ENCODE peak calls at places on chromosome 18, in nine cellular contexts. A is choroid plexus epithelial cell, G is Calu3, O is A549, Y is GM13977, L is NB4, R is cardiac muscle cell, E is IMR-90, H is sigmoid colon. Q is an unnamed sample.

GRCh38 chr18:26777316-26778053 is 88.0 kb downstream of the AQP4 start:
- DNase-seq in R (peak), G (no peak), A (peak), L (no peak), Y (no peak), H (no peak), O (no peak), E (no peak), Q (no peak)

GRCh38 chr18:58321986-58322385 is 278.0 kb downstream of the NEDD4L start:
- DNase-seq in H (peak), R (peak), Y (peak), G (peak), E (peak), A (peak), L (peak), O (peak), Q (peak)

GRCh38 chr18:49869354-49869753 is 56.0 kb upstream of the ACAA2 start:
- DNase-seq in Y (no peak), H (no peak), R (no peak), L (no peak), O (no peak), E (no peak), G (no peak), A (no peak), Q (no peak)

GRCh38 chr18:10265560-10266235 is 188.7 kb upstream of the APCDD1 start:
- DNase-seq in L (peak), E (no peak), O (no peak), G (peak), H (no peak), Y (no peak), R (no peak), A (no peak), Q (no peak)

GRCh38 chr18:37612519-37612918 is 46.9 kb upstream of the CELF4 start:
- DNase-seq in E (no peak), G (no peak), O (no peak), L (no peak), Y (no peak), A (no peak), H (no peak), R (peak), Q (no peak)

GRCh38 chr18:32911660-32912284 is 138.9 kb upstream of the KLHL14 start:
- DNase-seq in H (no peak), E (peak), A (peak), Y (no peak), G (no peak), O (no peak), R (no peak), L (no peak), Q (no peak)

GRCh38 chr18:13266208-13267100 is 47.9 kb downstream of the LDLRAD4 start:
- DNase-seq in E (no peak), A (no peak), O (no peak), Y (no peak), H (no peak), G (no peak), L (no peak), R (no peak), Q (no peak)

GRCh38 chr18:5534845-5535244 is 9.0 kb downstream of the EPB41L3 start:
- DNase-seq in A (peak), O (no peak), G (no peak), L (no peak), H (no peak), R (no peak), Y (no peak), E (no peak), Q (no peak)

GRCh38 chr18:24490545-24490944 is 30.1 kb downstream of the HRH4 start:
- DNase-seq in R (peak), L (no peak), H (no peak), Y (no peak), G (no peak), O (no peak), E (peak), A (no peak), Q (no peak)

GRCh38 chr18:44093253-44093652 is 587.4 kb upstream of the SETBP1 start:
- DNase-seq in H (no peak), A (peak), O (no peak), E (no peak), R (peak), G (no peak), Y (no peak), L (no peak), Q (no peak)
- TF ChIP-seq CTCF in H (no peak), A (no peak), O (no peak), E (no peak), R (no peak), G (no peak), Y (no peak), L (no peak), Q (no peak)

GRCh38 chr18:11752116-11752911 is 63.2 kb downstream of the GNAL start:
- DNase-seq in O (peak), H (no peak), R (peak), A (peak), L (peak), E (peak), G (no peak), Y (peak), Q (peak)
- TF ChIP-seq CTCF in O (no peak), H (no peak), R (no peak), A (no peak), L (no peak), E (no peak), G (no peak), Y (no peak), Q (no peak)

GRCh38 chr18:46222710-46223360 is 118.7 kb downstream of the HAUS1 start:
- DNase-seq in O (no peak), R (peak), H (no peak), Y (no peak), G (no peak), E (no peak), L (peak), A (no peak), Q (no peak)

GRCh38 chr18:46222093-46222492 is 117.9 kb downstream of the HAUS1 start:
- DNase-seq in Y (no peak), A (no peak), R (no peak), L (no peak), E (no peak), G (no peak), O (no peak), H (no peak), Q (no peak)

GRCh38 chr18:46220116-46220515 is 115.9 kb downstream of the HAUS1 start:
- DNase-seq in R (peak), A (peak), H (no peak), L (no peak), Y (no peak), G (no peak), O (no peak), E (peak), Q (no peak)

GRCh38 chr18:46226461-46226860 is 122.3 kb downstream of the HAUS1 start:
- DNase-seq in H (no peak), O (no peak), E (peak), G (no peak), L (no peak), A (peak), Y (no peak), R (peak), Q (no peak)

DNA sequence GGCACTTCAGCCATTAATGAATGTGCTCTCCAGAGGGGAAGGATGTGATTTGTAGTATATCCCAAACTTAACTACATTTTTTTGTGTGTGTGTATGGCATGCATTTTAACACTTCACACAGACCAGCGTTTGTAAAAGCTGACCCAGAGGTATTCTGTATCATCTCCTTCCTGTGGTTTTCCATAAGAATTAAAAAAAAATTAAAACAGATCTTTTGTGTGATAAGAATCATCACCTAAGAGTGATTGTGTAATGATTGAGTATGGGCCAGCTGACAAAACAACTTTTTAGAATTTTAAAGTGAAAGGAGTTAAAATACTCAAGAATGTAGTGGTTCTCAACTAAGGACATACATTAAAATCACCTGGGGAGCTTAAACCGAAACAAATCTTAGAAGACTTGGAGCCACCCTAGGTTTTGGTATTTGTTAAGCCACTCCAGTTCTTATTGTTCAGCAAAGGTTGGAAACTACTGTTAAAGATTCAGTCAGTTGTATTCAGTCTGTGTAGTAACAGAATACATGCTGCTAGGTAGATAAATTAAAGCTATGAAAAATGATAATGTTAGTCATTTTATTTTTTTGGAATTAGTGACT is 120.1 kb downstream of the HAUS1 start:
- DNase-seq in E (no peak), G (no peak), H (no peak), A (peak), Y (no peak), R (no peak), L (no peak), O (no peak), Q (no peak)
- TF ChIP-seq CTCF in E (no peak), G (no peak), H (no peak), A (no peak), Y (no peak), R (no peak), L (no peak), O (no peak), Q (no peak)

GRCh38 chr18:3248062-3248669 is 565 bp downstream of the MYL12A start:
- DNase-seq in A (peak), E (peak), G (no peak), H (peak), Y (no peak), R (peak), O (no peak), L (peak), Q (no peak)
- TF ChIP-seq CTCF in A (no peak), E (no peak), G (no peak), H (no peak), Y (no peak), R (no peak), O (no peak), L (no peak), Q (no peak)

GRCh38 chr18:63422087-63422861 is at the start of gene VPS4B:
- DNase-seq in R (peak), L (peak), O (peak), G (peak), Y (peak), E (peak), H (peak), A (peak), Q (peak)
- TF ChIP-seq CTCF in R (no peak), L (no peak), O (no peak), G (no peak), Y (no peak), E (no peak), H (no peak), A (no peak), Q (no peak)

DNA sequence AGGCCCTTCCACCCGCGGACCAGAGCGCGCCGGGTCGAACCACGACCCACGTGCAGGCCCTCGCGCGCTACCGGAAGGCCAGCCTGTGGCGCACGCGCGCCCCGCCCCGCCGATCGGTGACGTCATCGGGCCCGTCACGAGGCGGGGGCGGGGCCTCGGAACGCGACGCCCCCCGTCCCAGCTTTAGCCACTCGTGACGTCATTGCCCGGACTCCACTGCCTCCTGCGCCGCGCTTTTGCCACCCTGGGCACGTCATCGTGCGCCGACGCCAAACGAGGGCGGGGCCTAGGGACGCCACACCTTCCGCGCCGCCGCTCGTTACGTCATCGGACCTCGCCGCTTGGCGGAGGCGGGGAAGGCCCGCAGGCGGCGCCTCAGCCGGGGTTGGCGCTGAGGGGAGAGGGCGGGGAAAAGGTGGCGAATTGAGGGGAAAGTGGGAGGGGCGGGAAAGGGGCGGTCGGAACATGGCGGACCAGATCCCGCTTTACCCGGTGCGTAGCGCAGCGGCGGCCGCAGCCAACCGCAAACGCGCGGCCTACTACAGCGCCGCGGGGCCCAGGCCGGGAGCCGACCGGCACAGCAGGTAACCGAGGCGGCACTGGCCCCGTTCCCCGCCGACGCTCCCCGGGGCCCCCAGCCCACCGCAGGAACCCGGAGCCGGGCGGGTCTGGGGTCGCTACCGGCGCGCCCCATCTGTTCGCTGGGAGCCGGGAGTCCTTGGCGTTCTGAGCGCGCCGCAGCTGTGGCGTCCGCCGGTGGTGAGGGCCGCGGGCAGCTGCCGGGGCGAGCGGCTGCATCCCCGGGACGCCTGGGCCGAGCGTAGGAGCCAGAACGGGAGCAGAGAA is at the start of gene ATP9B:
- DNase-seq in R (peak), G (peak), L (peak), E (peak), Y (peak), A (peak), O (peak), H (peak), Q (peak)
- TF ChIP-seq CTCF in R (no peak), G (no peak), L (no peak), E (no peak), Y (no peak), A (peak), O (no peak), H (no peak), Q (no peak)

GRCh38 chr18:34322365-34323289 is 97.9 kb upstream of the NOL4 start:
- DNase-seq in H (no peak), E (peak), R (peak), A (peak), Y (peak), L (peak), O (peak), G (peak), Q (peak)
- TF ChIP-seq CTCF in H (peak), E (peak), R (peak), A (peak), Y (peak), L (peak), O (peak), G (peak), Q (peak)

GRCh38 chr18:27778925-27779324 is 398.0 kb downstream of the CDH2 start:
- DNase-seq in G (no peak), O (no peak), A (no peak), R (no peak), E (no peak), Y (no peak), L (no peak), H (no peak), Q (no peak)

GRCh38 chr18:27780061-27780740 is 396.7 kb downstream of the CDH2 start:
- DNase-seq in A (peak), H (no peak), E (no peak), Y (no peak), L (no peak), O (no peak), G (no peak), R (peak), Q (no peak)

DNA sequence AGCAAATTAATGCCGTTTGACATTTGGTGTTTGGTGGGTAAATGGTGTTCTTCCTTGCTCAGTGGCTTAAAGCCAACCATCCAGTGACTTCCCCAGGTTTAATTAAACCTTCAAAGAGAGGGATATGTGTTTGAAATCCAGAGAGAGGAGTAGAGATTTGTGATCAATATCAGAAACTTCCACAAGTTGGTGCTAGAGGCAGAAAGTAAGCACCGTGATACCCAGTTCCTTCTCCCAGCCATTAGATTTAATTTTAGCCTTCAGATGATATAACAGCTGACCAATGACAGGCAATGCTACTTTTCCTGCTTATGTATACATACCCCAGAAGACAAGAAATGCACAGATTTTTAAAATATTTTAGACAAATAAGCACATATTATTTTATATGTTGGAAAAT is 398.5 kb downstream of the CDH2 start:
- DNase-seq in L (no peak), H (no peak), Y (no peak), A (peak), G (no peak), E (peak), O (peak), R (peak), Q (no peak)
- TF ChIP-seq CTCF in L (no peak), H (no peak), Y (no peak), A (peak), G (no peak), E (peak), O (peak), R (peak), Q (no peak)

Q was measured in GM20000.